ENCODE peak calls at places on chromosomes 2 and 18, in four cellular contexts. One of them, this sample, is unnamed.

GRCh38 chr2:149125031-149125725 is 86.7 kb downstream of the LYPD6B start:
- DNase-seq in IMR-90: no peak
- DNase-seq in K562: no peak
- DNase-seq in GM12878: no peak
- DNase-seq in this sample: no peak

GRCh38 chr18:78596794-78597193 is 382.8 kb upstream of the SALL3 start:
- DNase-seq in IMR-90: no peak
- DNase-seq in K562: no peak
- DNase-seq in GM12878: no peak
- DNase-seq in this sample: no peak

GRCh38 chr2:221914334-221914733 is 342.2 kb upstream of the EPHA4 start:
- DNase-seq in IMR-90: no peak
- DNase-seq in K562: no peak
- DNase-seq in GM12878: no peak
- DNase-seq in this sample: no peak

GRCh38 chr2:213199871-213200270 is 48.5 kb upstream of the IKZF2 start:
- DNase-seq in IMR-90: peak
- DNase-seq in K562: no peak
- DNase-seq in GM12878: no peak
- DNase-seq in this sample: no peak

GRCh38 chr2:154599189-154599588 is 99.3 kb upstream of the KCNJ3 start:
- DNase-seq in IMR-90: no peak
- DNase-seq in K562: no peak
- DNase-seq in GM12878: no peak
- DNase-seq in this sample: no peak

GRCh38 chr2:43005211-43005974 is 213.0 kb upstream of the HAAO start:
- DNase-seq in IMR-90: no peak
- DNase-seq in K562: no peak
- DNase-seq in GM12878: no peak
- DNase-seq in this sample: no peak

GRCh38 chr2:31886700-31887099 is 124.1 kb downstream of the MEMO1 start:
- DNase-seq in IMR-90: no peak
- DNase-seq in K562: peak
- DNase-seq in GM12878: no peak
- DNase-seq in this sample: peak

GRCh38 chr2:135819211-135819610 is 17.8 kb downstream of the LCT start:
- DNase-seq in IMR-90: peak
- DNase-seq in K562: peak
- DNase-seq in GM12878: no peak
- DNase-seq in this sample: peak

GRCh38 chr2:48715956-48716355 is 39.6 kb downstream of the LHCGR start:
- DNase-seq in IMR-90: peak
- DNase-seq in K562: no peak
- DNase-seq in GM12878: no peak
- DNase-seq in this sample: no peak

GRCh38 chr2:48715042-48715899 is 40.3 kb downstream of the LHCGR start:
- DNase-seq in IMR-90: peak
- DNase-seq in K562: peak
- DNase-seq in GM12878: no peak
- DNase-seq in this sample: peak

GRCh38 chr2:48712151-48712550 is 43.4 kb downstream of the LHCGR start:
- DNase-seq in IMR-90: peak
- DNase-seq in K562: no peak
- DNase-seq in GM12878: no peak
- DNase-seq in this sample: no peak

GRCh38 chr2:48713647-48714046 is 41.9 kb downstream of the LHCGR start:
- DNase-seq in IMR-90: peak
- DNase-seq in K562: no peak
- DNase-seq in GM12878: no peak
- DNase-seq in this sample: no peak

GRCh38 chr2:48714240-48714639 is 41.3 kb downstream of the LHCGR start:
- DNase-seq in IMR-90: peak
- DNase-seq in K562: no peak
- DNase-seq in GM12878: no peak
- DNase-seq in this sample: no peak
- TF ChIP-seq CEBPB in IMR-90: no peak
- TF ChIP-seq CEBPB in K562: no peak
- TF ChIP-seq CEBPB in GM12878: no peak
- TF ChIP-seq CEBPB in this sample: no peak

GRCh38 chr18:58604301-58604700 is 24.6 kb downstream of the ALPK2 start:
- DNase-seq in IMR-90: no peak
- DNase-seq in K562: no peak
- DNase-seq in GM12878: no peak
- DNase-seq in this sample: no peak

GRCh38 chr18:58608216-58608615 is 20.7 kb downstream of the ALPK2 start:
- DNase-seq in IMR-90: no peak
- DNase-seq in K562: no peak
- DNase-seq in GM12878: no peak
- DNase-seq in this sample: no peak

GRCh38 chr18:58603365-58604067 is 25.4 kb downstream of the ALPK2 start:
- DNase-seq in IMR-90: peak
- DNase-seq in K562: no peak
- DNase-seq in GM12878: no peak
- DNase-seq in this sample: no peak

GRCh38 chr18:58606236-58606635 is 22.7 kb downstream of the ALPK2 start:
- DNase-seq in IMR-90: no peak
- DNase-seq in K562: no peak
- DNase-seq in GM12878: no peak
- DNase-seq in this sample: no peak

GRCh38 chr18:58605027-58606020 is 23.6 kb downstream of the ALPK2 start:
- DNase-seq in IMR-90: peak
- DNase-seq in K562: no peak
- DNase-seq in GM12878: peak
- DNase-seq in this sample: no peak
- TF ChIP-seq ELK1 in IMR-90: no peak
- TF ChIP-seq ELK1 in K562: no peak
- TF ChIP-seq ELK1 in GM12878: no peak
- TF ChIP-seq ELK1 in this sample: no peak

DNA sequence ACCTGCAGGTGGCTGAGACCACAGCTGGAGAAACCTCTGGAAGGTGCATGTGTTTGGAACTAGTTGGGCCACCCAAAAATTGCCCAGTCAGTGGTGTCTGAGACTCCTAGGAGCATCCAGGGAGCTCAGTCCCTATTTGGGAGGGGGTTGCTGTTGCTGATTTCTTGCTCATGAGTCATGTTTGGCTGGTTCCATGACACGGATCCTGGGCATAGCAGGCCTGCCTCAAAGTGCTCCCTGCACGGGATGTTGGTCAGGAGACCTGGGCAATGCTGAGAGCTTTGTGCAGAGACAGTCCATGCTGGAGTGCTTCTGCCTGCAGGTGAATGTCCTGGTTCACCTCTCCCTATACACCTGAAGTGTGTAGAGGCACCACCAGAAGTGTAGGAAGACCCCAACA is 194.2 kb downstream of the GLI2 start:
- DNase-seq in IMR-90: peak
- DNase-seq in K562: no peak
- DNase-seq in GM12878: no peak
- DNase-seq in this sample: no peak
- TF ChIP-seq CEBPB in IMR-90: no peak
- TF ChIP-seq CEBPB in K562: no peak
- TF ChIP-seq CEBPB in GM12878: no peak
- TF ChIP-seq CEBPB in this sample: no peak

DNA sequence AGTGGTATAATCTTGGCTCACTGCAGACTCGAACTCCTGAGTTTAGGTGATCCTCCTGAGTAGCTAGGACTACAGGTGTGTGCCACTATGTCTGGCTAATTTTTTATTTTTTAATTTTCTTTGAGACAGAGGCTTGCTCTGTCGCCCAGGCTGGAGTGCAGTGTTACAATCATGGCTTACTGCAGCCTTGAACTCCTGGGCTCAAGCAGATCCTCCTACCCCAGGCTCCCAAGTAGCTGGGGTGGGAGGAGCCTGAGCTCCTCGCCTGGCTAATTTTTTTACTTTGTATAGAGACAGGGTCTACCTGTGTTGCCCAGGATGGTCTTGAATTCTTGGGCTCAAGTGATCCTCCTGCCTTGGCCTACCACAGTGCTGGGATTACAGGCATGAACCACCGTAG is 62.5 kb downstream of the BABAM2 start:
- DNase-seq in IMR-90: no peak
- DNase-seq in K562: no peak
- DNase-seq in GM12878: no peak
- DNase-seq in this sample: no peak
- TF ChIP-seq ELK1 in IMR-90: no peak
- TF ChIP-seq ELK1 in K562: no peak
- TF ChIP-seq ELK1 in GM12878: no peak
- TF ChIP-seq ELK1 in this sample: no peak

GRCh38 chr2:200077838-200078237 is 122.5 kb downstream of the MAIP1 start:
- DNase-seq in IMR-90: peak
- DNase-seq in K562: no peak
- DNase-seq in GM12878: no peak
- DNase-seq in this sample: no peak
- TF ChIP-seq CEBPB in IMR-90: no peak
- TF ChIP-seq CEBPB in K562: no peak
- TF ChIP-seq CEBPB in GM12878: no peak
- TF ChIP-seq CEBPB in this sample: no peak